ENCODE peak calls at places on chromosomes 5 and 9, in six cellular contexts. One of them, this sample, is unnamed.

GRCh38 chr9:123044556-123044955 is 11.1 kb downstream of the GPR21 start:
- DNase-seq in upper lobe of right lung: no peak
- DNase-seq in activated CD4-positive, alpha-beta T cell treated with anti-CD3 and anti-CD28 coated beads for 24 hours: no peak
- DNase-seq in choroid plexus epithelial cell: peak; percentile 50
- DNase-seq in cardiac muscle cell: no peak
- DNase-seq in GM12865: no peak
- DNase-seq in this sample: no peak

GRCh38 chr5:133289686-133290367 is 238.0 kb downstream of the HSPA4 start:
- DNase-seq in upper lobe of right lung: no peak
- DNase-seq in activated CD4-positive, alpha-beta T cell treated with anti-CD3 and anti-CD28 coated beads for 24 hours: no peak
- DNase-seq in choroid plexus epithelial cell: no peak
- DNase-seq in cardiac muscle cell: peak; percentile 22
- DNase-seq in GM12865: no peak
- DNase-seq in this sample: no peak

GRCh38 chr5:173581408-173582197 is 34.8 kb downstream of the BOD1 start:
- DNase-seq in upper lobe of right lung: no peak
- DNase-seq in activated CD4-positive, alpha-beta T cell treated with anti-CD3 and anti-CD28 coated beads for 24 hours: peak; percentile 7
- DNase-seq in choroid plexus epithelial cell: peak; percentile 48
- DNase-seq in cardiac muscle cell: peak; percentile 69
- DNase-seq in GM12865: peak; percentile 67
- DNase-seq in this sample: no peak

GRCh38 chr5:111083323-111083722 is 8.8 kb upstream of the WDR36 start:
- DNase-seq in upper lobe of right lung: no peak
- DNase-seq in activated CD4-positive, alpha-beta T cell treated with anti-CD3 and anti-CD28 coated beads for 24 hours: no peak
- DNase-seq in choroid plexus epithelial cell: no peak
- DNase-seq in cardiac muscle cell: no peak
- DNase-seq in GM12865: no peak
- DNase-seq in this sample: no peak

GRCh38 chr5:161851691-161852299 is 3.9 kb downstream of the GABRA1 start:
- DNase-seq in upper lobe of right lung: no peak
- DNase-seq in activated CD4-positive, alpha-beta T cell treated with anti-CD3 and anti-CD28 coated beads for 24 hours: no peak
- DNase-seq in choroid plexus epithelial cell: peak; percentile 5
- DNase-seq in cardiac muscle cell: no peak
- DNase-seq in GM12865: no peak
- DNase-seq in this sample: no peak

GRCh38 chr9:90053027-90053426 is 448.2 kb downstream of the GADD45G start:
- DNase-seq in upper lobe of right lung: no peak
- DNase-seq in activated CD4-positive, alpha-beta T cell treated with anti-CD3 and anti-CD28 coated beads for 24 hours: no peak
- DNase-seq in choroid plexus epithelial cell: peak; percentile 4
- DNase-seq in cardiac muscle cell: no peak
- DNase-seq in GM12865: peak; percentile 21
- DNase-seq in this sample: no peak

GRCh38 chr5:73376618-73377170 is 71.9 kb downstream of the FOXD1 start:
- DNase-seq in upper lobe of right lung: no peak
- DNase-seq in activated CD4-positive, alpha-beta T cell treated with anti-CD3 and anti-CD28 coated beads for 24 hours: no peak
- DNase-seq in choroid plexus epithelial cell: peak; percentile 68
- DNase-seq in cardiac muscle cell: no peak
- DNase-seq in GM12865: no peak
- DNase-seq in this sample: no peak

GRCh38 chr9:123778232-123778902 is 151.6 kb downstream of the DENND1A start:
- DNase-seq in upper lobe of right lung: no peak
- DNase-seq in activated CD4-positive, alpha-beta T cell treated with anti-CD3 and anti-CD28 coated beads for 24 hours: no peak
- DNase-seq in choroid plexus epithelial cell: no peak
- DNase-seq in cardiac muscle cell: no peak
- DNase-seq in GM12865: no peak
- DNase-seq in this sample: no peak

GRCh38 chr9:136393531-136393930 is 6.4 kb downstream of the SNAPC4 start:
- DNase-seq in upper lobe of right lung: no peak
- DNase-seq in activated CD4-positive, alpha-beta T cell treated with anti-CD3 and anti-CD28 coated beads for 24 hours: no peak
- DNase-seq in choroid plexus epithelial cell: no peak
- DNase-seq in cardiac muscle cell: no peak
- DNase-seq in GM12865: no peak
- DNase-seq in this sample: no peak

GRCh38 chr9:71758785-71759184 is 9.5 kb downstream of the CEMIP2 start:
- DNase-seq in upper lobe of right lung: no peak
- DNase-seq in activated CD4-positive, alpha-beta T cell treated with anti-CD3 and anti-CD28 coated beads for 24 hours: no peak
- DNase-seq in choroid plexus epithelial cell: peak; percentile 63
- DNase-seq in cardiac muscle cell: no peak
- DNase-seq in GM12865: no peak
- DNase-seq in this sample: no peak

GRCh38 chr5:5542654-5543053 is 120.2 kb downstream of the ICE1 start:
- DNase-seq in upper lobe of right lung: no peak
- DNase-seq in activated CD4-positive, alpha-beta T cell treated with anti-CD3 and anti-CD28 coated beads for 24 hours: no peak
- DNase-seq in choroid plexus epithelial cell: no peak
- DNase-seq in cardiac muscle cell: no peak
- DNase-seq in GM12865: no peak
- DNase-seq in this sample: no peak

GRCh38 chr5:74686962-74687751 is 2.1 kb downstream of the HEXB start:
- DNase-seq in upper lobe of right lung: no peak
- DNase-seq in activated CD4-positive, alpha-beta T cell treated with anti-CD3 and anti-CD28 coated beads for 24 hours: no peak
- DNase-seq in choroid plexus epithelial cell: peak; percentile 64
- DNase-seq in cardiac muscle cell: no peak
- DNase-seq in GM12865: no peak
- DNase-seq in this sample: no peak

This sample was measured in dorsolateral prefrontal cortex.